ENCODE peak calls at places on chromosomes 6 and 20, in ten cellular contexts. E is ELR; D is PC-9; L is NCI-H460; P is cardiac muscle cell; A is nucleus accumbens; G is H7; S is CD4-positive, alpha-beta memory T cell; V is fibroblast of mammary gland; J is stomach. R is an unnamed sample.

GRCh38 chr6:69936674-69937363 is 70.5 kb downstream of the COL19A1 start:
- DNase-seq in E (no peak), D (no peak), L (no peak), P (peak), A (no peak), G (no peak), S (no peak), V (no peak), J (no peak), R (no peak)

GRCh38 chr6:45115696-45116095 is 212.4 kb upstream of the RUNX2 start:
- DNase-seq in E (peak), D (no peak), L (no peak), P (peak), A (no peak), G (no peak), S (no peak), V (peak), J (no peak), R (no peak)

GRCh38 chr20:63652192-63652980 is 838 bp downstream of the STMN3 start:
- DNase-seq in E (peak), D (no peak), L (no peak), P (peak), A (no peak), G (peak), S (peak), V (no peak), J (no peak), R (no peak)

GRCh38 chr6:111723412-111723970 is 117.8 kb upstream of the TRAF3IP2 start:
- DNase-seq in E (no peak), D (no peak), L (no peak), P (no peak), A (no peak), G (no peak), S (no peak), V (peak), J (no peak), R (no peak)

GRCh38 chr6:35703554-35703953 is 14.8 kb upstream of the FKBP5 start:
- DNase-seq in E (no peak), D (no peak), L (no peak), P (no peak), A (no peak), G (no peak), S (no peak), V (no peak), J (peak), R (no peak)

GRCh38 chr6:34145161-34146020 is 496 bp downstream of the GRM4 start:
- DNase-seq in E (peak), D (peak), L (no peak), P (peak), A (no peak), G (peak), S (peak), V (peak), J (no peak), R (no peak)

GRCh38 chr20:53387983-53388675 is 205.5 kb downstream of the ZNF217 start:
- DNase-seq in E (no peak), D (no peak), L (no peak), P (no peak), A (no peak), G (no peak), S (peak), V (no peak), J (no peak), R (no peak)

GRCh38 chr6:16973545-16974386 is 128.1 kb upstream of the STMND1 start:
- DNase-seq in E (no peak), D (no peak), L (no peak), P (no peak), A (no peak), G (no peak), S (no peak), V (no peak), J (no peak), R (no peak)

GRCh38 chr20:49306903-49307336 is 29.1 kb upstream of the ZNFX1 start:
- DNase-seq in E (no peak), D (peak), L (no peak), P (no peak), A (no peak), G (no peak), S (no peak), V (no peak), J (no peak), R (no peak)

GRCh38 chr6:165960692-165961091 is 207.0 kb downstream of the TBXT start:
- DNase-seq in E (no peak), D (no peak), L (no peak), P (no peak), A (no peak), G (no peak), S (no peak), V (no peak), J (no peak), R (no peak)

GRCh38 chr6:116773886-116774285 is 8.4 kb upstream of the FAM162B start:
- DNase-seq in E (no peak), D (no peak), L (no peak), P (no peak), A (no peak), G (no peak), S (no peak), V (no peak), J (no peak), R (no peak)

GRCh38 chr20:4957939-4958362 is 43.4 kb downstream of the SLC23A2 start:
- DNase-seq in E (no peak), D (no peak), L (no peak), P (peak), A (no peak), G (no peak), S (no peak), V (peak), J (no peak), R (no peak)

GRCh38 chr20:63236116-63236837 is 572 bp downstream of the BIRC7 start:
- DNase-seq in E (no peak), D (no peak), L (no peak), P (no peak), A (no peak), G (no peak), S (no peak), V (no peak), J (no peak), R (no peak)

GRCh38 chr6:12343440-12344162 is 53.4 kb downstream of the EDN1 start:
- DNase-seq in E (no peak), D (peak), L (peak), P (peak), A (no peak), G (no peak), S (no peak), V (no peak), J (peak), R (no peak)

GRCh38 chr6:75296811-75297779 is 12.5 kb upstream of the TMEM30A start:
- DNase-seq in E (peak), D (no peak), L (peak), P (peak), A (no peak), G (peak), S (peak), V (peak), J (no peak), R (peak)

GRCh38 chr20:37958856-37959255 is 55.9 kb downstream of the VSTM2L start:
- DNase-seq in E (no peak), D (no peak), L (no peak), P (no peak), A (no peak), G (no peak), S (no peak), V (no peak), J (no peak), R (no peak)

GRCh38 chr6:129251669-129252376 is 368.9 kb downstream of the LAMA2 start:
- DNase-seq in E (peak), D (peak), L (peak), P (peak), A (no peak), G (peak), S (peak), V (peak), J (peak), R (peak)

GRCh38 chr6:135344526-135344925 is 153.0 kb downstream of the AHI1 start:
- DNase-seq in E (no peak), D (no peak), L (no peak), P (no peak), A (no peak), G (no peak), S (no peak), V (no peak), J (no peak), R (no peak)

GRCh38 chr6:168046696-168047095 is 32.3 kb downstream of the FRMD1 start:
- DNase-seq in E (no peak), D (no peak), L (no peak), P (no peak), A (no peak), G (no peak), S (no peak), V (no peak), J (no peak), R (no peak)

GRCh38 chr20:48619126-48620101 is 208.4 kb downstream of the PREX1 start:
- DNase-seq in E (no peak), D (peak), L (no peak), P (peak), A (no peak), G (no peak), S (no peak), V (no peak), J (no peak), R (no peak)

GRCh38 chr6:150307520-150307919 is 61.3 kb upstream of the IYD start:
- DNase-seq in E (no peak), D (no peak), L (no peak), P (no peak), A (no peak), G (no peak), S (no peak), V (no peak), J (no peak), R (no peak)

GRCh38 chr20:15836634-15837033 is 736.6 kb downstream of the KIF16B start:
- DNase-seq in E (no peak), D (no peak), L (no peak), P (no peak), A (no peak), G (no peak), S (no peak), V (no peak), J (no peak), R (no peak)

GRCh38 chr6:116922853-116923548 is 46.0 kb downstream of the RFX6 start:
- DNase-seq in E (no peak), D (no peak), L (no peak), P (no peak), A (no peak), G (no peak), S (no peak), V (no peak), J (no peak), R (peak)

GRCh38 chr6:105346052-105346451 is 56.8 kb downstream of the PREP start:
- DNase-seq in E (peak), D (no peak), L (no peak), P (peak), A (no peak), G (no peak), S (no peak), V (peak), J (no peak), R (no peak)

GRCh38 chr6:107807186-107807585 is 16.9 kb downstream of the SCML4 start:
- DNase-seq in E (no peak), D (no peak), L (no peak), P (no peak), A (no peak), G (no peak), S (no peak), V (no peak), J (no peak), R (no peak)

GRCh38 chr20:10924628-10925266 is 250.9 kb upstream of the JAG1 start:
- DNase-seq in E (peak), D (no peak), L (no peak), P (peak), A (no peak), G (no peak), S (no peak), V (peak), J (no peak), R (no peak)

GRCh38 chr20:3068986-3069900 is 2.2 kb upstream of the OXT start:
- DNase-seq in E (peak), D (peak), L (no peak), P (no peak), A (no peak), G (peak), S (peak), V (peak), J (peak), R (no peak)

GRCh38 chr20:16419138-16419715 is 154.0 kb downstream of the KIF16B start:
- DNase-seq in E (no peak), D (no peak), L (no peak), P (no peak), A (no peak), G (no peak), S (no peak), V (no peak), J (no peak), R (no peak)

GRCh38 chr6:44268095-44268628 is 2.1 kb upstream of the TMEM151B start:
- DNase-seq in E (peak), D (peak), L (no peak), P (peak), A (no peak), G (peak), S (peak), V (peak), J (peak), R (no peak)

GRCh38 chr6:135128268-135128914 is 52.7 kb upstream of the MYB start:
- DNase-seq in E (no peak), D (no peak), L (no peak), P (no peak), A (no peak), G (no peak), S (peak), V (no peak), J (no peak), R (no peak)

GRCh38 chr6:156752666-156753301 is 24.4 kb upstream of the ARID1B start:
- DNase-seq in E (peak), D (no peak), L (no peak), P (no peak), A (no peak), G (peak), S (no peak), V (no peak), J (peak), R (no peak)

GRCh38 chr6:23091795-23092194 is 522.4 kb downstream of the HDGFL1 start:
- DNase-seq in E (no peak), D (no peak), L (no peak), P (peak), A (no peak), G (no peak), S (no peak), V (peak), J (no peak), R (no peak)

R was measured in SK-N-MC.